ENCODE peak calls at places on chromosomes 6 and 20, in five cellular contexts. R is AG09309, F is cardiac fibroblast, Q is mesothelial cell of epicardium, A is HFFc6. X is an unnamed sample.

GRCh38 chr20:19308151-19308550 is 95.7 kb downstream of the SLC24A3 start:
- DNase-seq in Q (no peak), F (no peak), R (no peak), A (no peak), X (no peak)

GRCh38 chr6:105263685-105264298 is 84.0 kb upstream of the POPDC3 start:
- DNase-seq in A (no peak), R (no peak), F (no peak), Q (no peak), X (no peak)

GRCh38 chr6:161011509-161012480 is 20.2 kb downstream of the MAP3K4 start:
- DNase-seq in F (peak), A (no peak), R (no peak), Q (no peak), X (peak)

GRCh38 chr6:110875548-110876169 is 1.1 kb downstream of the AMD1 start:
- DNase-seq in Q (no peak), R (no peak), F (peak), A (peak), X (peak)

GRCh38 chr20:32443386-32443974 is 85.3 kb downstream of the ASXL1 start:
- DNase-seq in A (no peak), Q (no peak), F (no peak), R (no peak), X (no peak)

GRCh38 chr6:127204278-127204677 is 62.4 kb upstream of the RNF146 start:
- DNase-seq in A (no peak), R (no peak), F (no peak), Q (no peak), X (no peak)

GRCh38 chr6:5361371-5361770 is 100.1 kb downstream of the FARS2 start:
- DNase-seq in F (peak), R (no peak), Q (no peak), A (no peak), X (peak)

GRCh38 chr6:25535302-25536225 is 116.5 kb upstream of the SCGN start:
- DNase-seq in A (no peak), R (no peak), Q (no peak), F (no peak), X (no peak)

GRCh38 chr20:20743511-20744169 is 31.2 kb upstream of the RALGAPA2 start:
- DNase-seq in F (peak), R (no peak), Q (no peak), A (no peak), X (no peak)

GRCh38 chr20:35954907-35955251 is 577 bp upstream of the SCAND1 start:
- DNase-seq in A (peak), F (peak), Q (no peak), R (no peak), X (peak)

GRCh38 chr6:155371230-155371629 is 56.9 kb upstream of the TFB1M start:
- DNase-seq in A (no peak), R (no peak), F (no peak), Q (no peak), X (no peak)

GRCh38 chr6:83096791-83097190 is 29.3 kb downstream of the DOP1A start:
- DNase-seq in A (peak), F (peak), R (no peak), Q (no peak), X (no peak)

GRCh38 chr6:35600659-35601125 is 88.0 kb upstream of the TULP1 start:
- DNase-seq in R (no peak), A (no peak), F (peak), Q (no peak), X (no peak)

GRCh38 chr20:41889125-41889870 is 271.1 kb upstream of the CHD6 start:
- DNase-seq in A (no peak), F (no peak), Q (no peak), R (no peak), X (peak)

GRCh38 chr20:36631651-36632050 is 14.3 kb downstream of the SLA2 start:
- DNase-seq in A (peak), R (no peak), Q (no peak), F (no peak), X (peak)

GRCh38 chr20:63475209-63475608 is 2.8 kb upstream of the KCNQ2 start:
- DNase-seq in Q (no peak), R (no peak), F (peak), A (peak), X (peak)

GRCh38 chr6:125262026-125263013 is 39.4 kb downstream of the HDDC2 start:
- DNase-seq in A (peak), R (peak), F (peak), Q (no peak), X (no peak)

GRCh38 chr6:134315189-134315588 is 2.7 kb downstream of the SGK1 start:
- DNase-seq in R (no peak), A (no peak), Q (no peak), F (no peak), X (no peak)

GRCh38 chr6:150894935-150895686 is 29.6 kb downstream of the MTHFD1L start:
- DNase-seq in F (peak), R (no peak), Q (no peak), A (no peak), X (peak)

DNA sequence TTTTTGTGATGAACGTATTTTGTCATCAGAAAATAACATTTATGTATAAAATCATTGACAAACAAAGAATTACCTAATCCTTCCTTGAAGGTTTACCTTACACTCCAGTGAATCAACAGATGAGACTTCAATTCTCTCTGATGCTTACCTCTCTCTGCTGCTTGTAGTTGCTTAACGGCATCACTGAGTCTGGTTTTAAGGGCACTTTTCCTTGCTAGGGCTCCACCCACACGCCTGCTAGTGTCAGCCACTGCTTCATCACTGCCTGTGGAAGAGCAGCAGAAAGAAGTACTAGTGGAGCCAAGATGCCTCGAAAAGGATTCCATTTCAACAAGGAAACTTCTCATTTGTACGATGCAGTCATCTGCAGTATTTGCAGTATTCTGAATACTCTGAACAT is 63.0 kb downstream of the FAM229B start:
- DNase-seq in Q (no peak), A (peak), R (no peak), F (no peak), X (peak)
- TF ChIP-seq CTCF in Q (no peak), A (no peak), R (no peak), F (no peak), X (peak)

GRCh38 chr6:7555671-7556070 is 14.2 kb downstream of the DSP start:
- DNase-seq in A (no peak), Q (no peak), F (no peak), R (no peak), X (no peak)

GRCh38 chr6:7557652-7558051 is 16.2 kb downstream of the DSP start:
- DNase-seq in R (no peak), F (no peak), Q (no peak), A (no peak), X (no peak)

GRCh38 chr6:7556394-7557106 is 15.1 kb downstream of the DSP start:
- DNase-seq in F (no peak), R (no peak), Q (no peak), A (no peak), X (no peak)

GRCh38 chr6:7550433-7550801 is 8.9 kb downstream of the DSP start:
- DNase-seq in R (no peak), A (no peak), F (no peak), Q (no peak), X (peak)

GRCh38 chr6:7554533-7555275 is 13.2 kb downstream of the DSP start:
- DNase-seq in A (no peak), F (no peak), R (no peak), Q (no peak), X (no peak)
- TF ChIP-seq CTCF in A (no peak), F (no peak), R (no peak), Q (no peak), X (no peak)

DNA sequence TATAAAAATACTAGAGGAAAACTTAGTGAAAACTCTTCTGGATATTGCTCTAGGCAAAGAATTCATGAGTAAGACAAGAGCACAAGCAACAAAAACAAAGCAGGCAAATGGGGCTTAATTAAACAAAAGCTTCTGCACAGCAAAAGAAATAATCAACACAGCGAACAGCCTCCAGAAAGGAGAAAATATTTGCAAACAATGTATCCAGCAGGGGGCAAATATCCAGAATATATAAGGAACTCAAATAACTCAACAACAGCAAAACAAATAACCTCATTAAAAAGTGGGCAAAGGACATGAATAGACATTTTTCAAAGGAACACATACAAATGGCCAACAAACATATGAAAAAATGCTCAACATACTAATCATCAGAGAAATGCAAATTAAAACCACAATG is 17.1 kb upstream of the HECA start:
- DNase-seq in F (peak), Q (no peak), A (peak), R (no peak), X (no peak)
- TF ChIP-seq CTCF in F (peak), Q (no peak), A (peak), R (no peak), X (no peak)

GRCh38 chr6:93073811-93074210 is 345.5 kb downstream of the EPHA7 start:
- DNase-seq in R (no peak), Q (no peak), A (no peak), F (no peak), X (no peak)

GRCh38 chr6:93069856-93070255 is 349.5 kb downstream of the EPHA7 start:
- DNase-seq in Q (no peak), F (peak), R (no peak), A (no peak), X (no peak)
- TF ChIP-seq CTCF in Q (no peak), F (no peak), R (no peak), A (no peak), X (no peak)

GRCh38 chr20:15711177-15711576 is 862.1 kb downstream of the KIF16B start:
- DNase-seq in R (no peak), F (no peak), Q (no peak), A (no peak), X (no peak)

GRCh38 chr20:15705975-15706374 is 867.3 kb downstream of the KIF16B start:
- DNase-seq in F (no peak), A (no peak), Q (no peak), R (no peak), X (no peak)

GRCh38 chr20:15703171-15703911 is 869.9 kb downstream of the KIF16B start:
- DNase-seq in Q (no peak), A (peak), R (peak), F (no peak), X (peak)

GRCh38 chr20:15706719-15707118 is 866.5 kb downstream of the KIF16B start:
- DNase-seq in Q (no peak), R (no peak), F (no peak), A (no peak), X (peak)

GRCh38 chr20:15708984-15709598 is 864.2 kb downstream of the KIF16B start:
- DNase-seq in Q (no peak), A (no peak), R (no peak), F (peak), X (peak)
- TF ChIP-seq CTCF in Q (peak), A (peak), R (peak), F (peak), X (peak)

GRCh38 chr20:25480797-25481196 is 73.3 kb downstream of the GINS1 start:
- DNase-seq in Q (no peak), R (no peak), A (no peak), F (no peak), X (no peak)

GRCh38 chr20:25479638-25480037 is 72.2 kb downstream of the GINS1 start:
- DNase-seq in R (no peak), Q (no peak), A (no peak), F (no peak), X (no peak)

GRCh38 chr20:25480156-25480555 is 72.7 kb downstream of the GINS1 start:
- DNase-seq in A (no peak), Q (no peak), R (no peak), F (no peak), X (no peak)

GRCh38 chr20:25481918-25482253 is 74.4 kb downstream of the GINS1 start:
- DNase-seq in Q (no peak), F (no peak), A (no peak), R (no peak), X (no peak)

GRCh38 chr20:25481235-25481917 is 73.9 kb downstream of the GINS1 start:
- DNase-seq in R (no peak), A (no peak), Q (no peak), F (no peak), X (no peak)
- TF ChIP-seq CTCF in R (peak), A (peak), Q (no peak), F (peak), X (no peak)

DNA sequence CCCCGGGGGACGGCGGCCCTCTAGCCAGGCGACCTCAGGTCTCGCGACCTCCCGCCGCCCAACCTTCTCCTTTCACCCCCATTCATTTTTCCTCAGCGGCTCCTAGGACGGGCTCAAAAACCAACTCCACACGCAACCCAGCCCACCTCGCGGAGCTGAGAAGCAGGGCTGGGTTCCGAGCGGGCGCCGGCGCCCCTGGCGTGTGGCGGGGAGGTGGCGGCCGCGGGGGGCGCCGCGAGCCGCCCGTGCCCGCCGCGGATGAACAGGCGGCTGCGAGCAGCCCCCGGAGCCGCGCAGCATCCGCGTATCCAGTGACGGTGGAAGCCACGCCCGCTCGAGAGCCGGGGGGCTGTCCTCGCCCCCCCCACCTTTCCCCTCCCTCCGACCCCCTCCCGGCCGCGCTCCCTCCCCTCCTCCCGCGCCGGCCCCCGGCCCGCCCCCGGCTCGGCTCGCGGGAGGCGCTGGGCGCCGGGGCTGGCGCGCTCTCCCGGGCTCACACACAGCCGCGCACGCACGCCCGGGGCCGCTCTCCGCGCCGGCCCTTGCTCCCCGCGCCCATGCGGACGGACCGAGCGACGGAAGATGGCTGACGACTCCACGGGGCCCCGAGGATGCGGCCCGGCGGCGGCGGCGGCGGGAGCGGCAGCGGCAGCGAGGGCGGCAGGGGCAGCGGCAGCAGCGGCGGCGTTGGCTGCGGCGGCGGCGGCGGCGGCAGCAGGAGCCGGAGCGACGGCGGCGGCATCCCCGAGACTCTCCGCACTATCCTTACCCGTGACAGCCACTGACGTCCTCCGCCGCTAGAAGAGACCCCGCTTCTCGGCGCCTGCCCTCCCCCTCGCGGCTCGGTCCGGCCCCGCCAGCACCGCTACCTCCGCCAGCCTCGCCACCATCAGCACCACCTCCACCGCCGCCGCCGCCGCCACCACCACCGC is at the start of gene SOBP:
- DNase-seq in A (no peak), Q (peak), R (no peak), F (peak), X (peak)
- TF ChIP-seq CTCF in A (no peak), Q (no peak), R (no peak), F (no peak), X (no peak)

X was measured in epithelial cell of esophagus.